ENCODE peak calls at places on chromosomes 16 and 17, in four cellular contexts. Y is HepG2, B is WTC11, E is K562. P is an unnamed sample.

GRCh38 chr16:89925596-89926079 is 2.5 kb downstream of the TUBB3 start:
- DNase-seq in Y (no peak), B (peak), E (no peak), P (no peak)

GRCh38 chr17:76957600-76958464 is 89.6 kb downstream of the MGAT5B start:
- DNase-seq in B (no peak), E (no peak), Y (no peak), P (no peak)

GRCh38 chr17:66426397-66427033 is 124.1 kb downstream of the PRKCA start:
- DNase-seq in Y (peak), E (peak), B (no peak), P (no peak)

GRCh38 chr16:66207139-66207863 is 159.2 kb upstream of the CDH5 start:
- DNase-seq in E (no peak), Y (no peak), B (no peak), P (no peak)

GRCh38 chr17:46870116-46870803 is 18.9 kb downstream of the WNT9B start:
- DNase-seq in B (no peak), E (no peak), Y (peak), P (no peak)

GRCh38 chr17:38425744-38426143 is 2.5 kb upstream of the ARHGAP23 start:
- DNase-seq in B (no peak), Y (no peak), E (no peak), P (no peak)

GRCh38 chr17:13569740-13570137 is 32.0 kb downstream of the HS3ST3A1 start:
- DNase-seq in Y (no peak), B (no peak), E (no peak), P (no peak)

GRCh38 chr16:1317479-1318267 is 8.2 kb downstream of the UBE2I start:
- DNase-seq in E (no peak), Y (no peak), B (no peak), P (no peak)

GRCh38 chr16:73068546-73069401 is 20.8 kb upstream of the ZFHX3 start:
- DNase-seq in Y (peak), B (no peak), E (no peak), P (no peak)

GRCh38 chr16:50386139-50386538 is 17.4 kb upstream of the BRD7 start:
- DNase-seq in Y (no peak), B (no peak), E (peak), P (no peak)

GRCh38 chr16:85402910-85403692 is 210.0 kb upstream of the GSE1 start:
- DNase-seq in Y (no peak), E (peak), B (peak), P (no peak)

GRCh38 chr17:3771140-3771539 is 29.8 kb downstream of the ITGAE start:
- DNase-seq in E (no peak), Y (no peak), B (no peak), P (no peak)

GRCh38 chr17:7432296-7432695 is 2.9 kb upstream of the TMEM102 start:
- DNase-seq in E (no peak), Y (no peak), B (no peak), P (no peak)

GRCh38 chr17:7842950-7843535 is 9.0 kb downstream of the KDM6B start:
- DNase-seq in E (no peak), Y (peak), B (peak), P (no peak)

DNA sequence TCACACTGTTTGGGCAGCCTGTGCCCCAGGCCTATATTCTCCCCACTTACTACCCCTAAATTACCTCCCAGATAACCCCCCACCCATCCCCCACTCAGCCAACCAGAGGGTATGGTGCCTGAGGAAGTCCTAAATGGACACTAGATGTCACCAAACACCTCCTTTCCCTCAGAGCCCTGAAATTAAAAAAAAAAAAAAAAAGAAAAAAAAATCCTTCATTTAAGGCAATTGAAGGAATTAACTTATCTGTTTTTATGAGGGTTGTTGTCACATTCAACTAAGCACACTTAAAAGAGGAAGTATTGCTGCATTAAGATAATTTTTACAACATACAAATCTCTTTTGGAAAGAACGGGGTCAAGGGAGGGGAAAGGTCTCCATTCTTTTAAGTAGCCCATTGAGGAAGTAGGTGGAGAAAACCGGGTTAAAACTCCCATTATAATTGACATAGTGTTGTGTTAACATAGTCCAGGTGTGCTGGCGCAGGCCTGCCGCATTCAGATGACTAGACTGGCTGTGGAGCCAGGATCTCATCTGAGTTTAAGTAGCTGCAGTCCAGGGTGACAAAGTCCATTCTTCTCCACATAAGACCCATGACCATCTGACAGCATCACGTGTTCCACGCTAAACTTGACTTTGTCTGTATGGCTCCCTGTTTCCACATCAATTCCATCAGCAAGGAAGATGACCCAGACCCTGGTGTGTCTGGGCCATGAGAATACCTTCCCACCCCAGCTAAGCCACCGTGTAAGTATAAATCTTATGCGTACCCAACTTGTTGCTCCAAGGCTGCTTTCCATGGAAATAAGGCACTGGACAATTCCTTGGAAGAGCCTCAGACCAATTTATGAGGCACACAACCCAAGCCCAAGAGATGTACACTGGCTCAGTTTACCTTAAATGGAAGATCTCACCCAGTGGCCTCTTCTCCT is 46.4 kb downstream of the SNX11 start:
- DNase-seq in B (peak), E (peak), Y (peak), P (no peak)
- TF ChIP-seq ETV6 in B (no peak), E (no peak), Y (no peak), P (no peak)

DNA sequence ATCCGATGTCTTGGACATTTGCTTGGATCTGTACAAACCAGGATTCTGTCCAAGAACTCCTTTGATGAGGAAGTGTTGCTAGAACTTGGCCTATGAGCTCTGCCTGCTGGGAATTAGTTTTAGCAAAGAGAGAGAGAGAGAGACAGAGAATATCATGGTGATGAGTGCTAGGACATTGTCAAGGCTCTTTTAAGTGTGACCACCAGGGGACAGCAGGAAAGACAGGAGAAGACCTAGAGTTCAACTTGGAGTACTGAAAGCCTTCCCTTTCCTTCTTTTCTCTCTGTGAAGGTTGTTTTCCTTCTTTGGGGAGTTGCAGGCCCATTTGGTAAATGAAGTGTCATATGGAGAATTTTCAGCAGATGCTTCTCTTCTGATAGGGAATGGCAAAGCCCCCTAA is 389.2 kb upstream of the HSBP1 start:
- DNase-seq in B (no peak), E (no peak), Y (no peak), P (no peak)
- TF ChIP-seq ETV6 in B (no peak), E (no peak), Y (no peak), P (no peak)

DNA sequence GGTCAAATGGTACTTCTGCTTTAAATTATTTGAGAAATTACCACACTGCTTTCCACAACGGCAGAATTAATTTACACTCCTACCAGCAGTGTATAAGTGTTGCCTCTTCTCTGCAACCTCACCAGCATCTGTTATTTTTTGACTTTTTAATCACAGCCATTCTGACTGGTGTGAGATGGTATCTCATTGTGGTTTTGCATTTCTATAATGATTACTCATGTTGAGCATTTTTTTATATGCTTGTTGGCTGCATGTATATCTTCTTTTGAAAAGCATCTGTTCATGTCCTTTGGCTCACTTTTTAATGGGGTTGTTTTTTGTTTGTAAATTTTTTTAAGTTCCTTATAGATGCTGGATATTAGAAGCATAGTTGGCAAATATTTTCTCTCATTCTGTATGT is 446.7 kb downstream of the PMP22 start:
- DNase-seq in B (no peak), E (no peak), Y (no peak), P (no peak)
- TF ChIP-seq ETV6 in B (no peak), E (no peak), Y (no peak), P (no peak)

GRCh38 chr17:56593073-56593740 is at the start of gene NOG:
- DNase-seq in E (peak), Y (no peak), B (peak), P (no peak)
- TF ChIP-seq ETV6 in E (no peak), Y (no peak), B (no peak), P (no peak)

GRCh38 chr17:59155439-59156177 is at the start of gene PRR11:
- DNase-seq in Y (peak), E (peak), B (peak), P (no peak)
- TF ChIP-seq ETV6 in Y (no peak), E (no peak), B (no peak), P (peak)

GRCh38 chr16:67391424-67392300 is 1.6 kb downstream of the TPPP3 start:
- DNase-seq in Y (no peak), E (no peak), B (no peak), P (no peak)
- TF ChIP-seq ETV6 in Y (no peak), E (no peak), B (no peak), P (no peak)

DNA sequence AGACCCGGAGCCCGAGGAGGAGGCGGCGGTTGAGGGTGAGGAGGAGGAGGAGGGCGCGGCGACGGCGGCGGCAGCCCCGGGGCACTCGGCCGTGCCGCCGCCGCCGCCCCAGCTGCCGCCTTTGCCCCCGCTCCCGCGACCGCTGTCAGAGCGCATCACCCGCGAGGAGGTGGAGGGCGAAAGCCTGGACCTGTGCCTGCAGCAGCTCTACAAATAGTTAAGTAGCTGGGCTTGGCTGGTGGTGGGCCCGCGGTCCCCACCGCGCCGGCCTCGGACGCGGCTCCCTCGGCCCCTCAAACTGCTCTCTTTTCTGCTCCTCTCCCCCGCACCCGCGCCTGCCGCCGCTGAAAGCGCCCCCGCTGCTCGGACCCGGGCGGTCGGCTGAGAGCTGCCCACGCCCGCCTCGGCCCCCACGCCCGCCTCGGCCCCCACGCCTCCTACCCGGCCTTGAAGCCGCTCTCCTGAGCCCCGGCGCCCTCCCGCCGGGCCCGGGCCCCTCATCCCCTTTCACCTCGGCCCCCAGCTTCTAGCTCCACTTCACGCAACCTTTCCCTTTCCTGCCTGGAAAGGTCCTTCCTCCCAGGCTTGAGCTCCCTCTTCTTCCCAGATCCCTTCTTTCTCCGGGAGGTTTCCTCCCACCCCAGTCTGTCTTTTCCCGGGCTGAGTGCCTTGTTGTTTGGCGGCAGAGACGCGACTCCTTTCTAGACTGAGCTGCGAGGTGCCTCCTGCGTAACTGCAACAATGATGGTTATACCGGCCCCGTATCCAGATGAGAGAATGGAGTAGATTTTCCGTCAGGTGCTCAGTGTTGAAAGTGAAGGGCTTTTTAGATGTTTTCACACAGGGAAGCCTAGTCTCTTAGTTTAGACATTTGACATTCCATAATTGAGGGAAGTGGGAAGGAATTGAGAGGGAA is 850 bp downstream of the PPM1E start:
- DNase-seq in B (peak), Y (no peak), E (peak), P (no peak)
- TF ChIP-seq ETV6 in B (no peak), Y (no peak), E (no peak), P (no peak)

P was measured in GM12878.